ENCODE peak calls at places on chromosomes 5 and 9, in six cellular contexts. A is GM23248, T is Panc1, J is ovary, L is A549, Q is heart left ventricle. C is an unnamed sample.

GRCh38 chr9:129289883-129290282 is 111.8 kb upstream of the IER5L start:
- DNase-seq in Q (no peak), T (no peak), L (no peak), J (no peak), A (no peak), C (no peak)

GRCh38 chr5:42791151-42791550 is 20.5 kb downstream of the SELENOP start:
- DNase-seq in Q (no peak), A (no peak), L (no peak), J (no peak), T (no peak), C (no peak)

GRCh38 chr5:178236685-178237084 is 4.1 kb upstream of the PHYKPL start:
- DNase-seq in L (no peak), T (no peak), J (no peak), A (no peak), Q (peak; percentile 78), C (peak; percentile 55)

GRCh38 chr5:55044093-55044492 is 20.0 kb downstream of the GZMK start:
- DNase-seq in L (no peak), J (no peak), Q (no peak), A (no peak), T (no peak), C (no peak)

GRCh38 chr5:72937517-72938061 is 18.3 kb upstream of the FCHO2 start:
- DNase-seq in T (no peak), Q (no peak), A (no peak), J (no peak), L (no peak), C (no peak)

GRCh38 chr9:95516221-95516735 is 493 bp downstream of the PTCH1 start:
- DNase-seq in J (no peak), L (no peak), A (peak; percentile 53), Q (no peak), T (no peak), C (no peak)

GRCh38 chr5:81370912-81371311 is 23.0 kb downstream of the ACOT12 start:
- DNase-seq in J (no peak), L (no peak), Q (no peak), T (no peak), A (no peak), C (no peak)

GRCh38 chr5:61429906-61430305 is 97.8 kb downstream of the ZSWIM6 start:
- DNase-seq in J (no peak), L (no peak), Q (no peak), A (no peak), T (no peak), C (no peak)

GRCh38 chr5:166497705-166498104 is 1793.7 kb upstream of the WWC1 start:
- DNase-seq in L (no peak), A (no peak), J (no peak), Q (no peak), T (no peak), C (no peak)

GRCh38 chr5:112554089-112554977 is 135.3 kb upstream of the EPB41L4A start:
- DNase-seq in J (no peak), L (no peak), A (peak; percentile 54), Q (peak; percentile 34), T (no peak), C (no peak)

GRCh38 chr5:56522972-56523371 is 289.8 kb upstream of the ANKRD55 start:
- DNase-seq in J (peak; percentile 42), Q (peak; percentile 44), T (no peak), A (peak; percentile 55), L (no peak), C (no peak)

GRCh38 chr9:77769246-77769645 is 121.1 kb upstream of the GNA14 start:
- DNase-seq in J (no peak), Q (no peak), T (no peak), A (no peak), L (no peak), C (no peak)

GRCh38 chr5:90967851-90968250 is 409.3 kb downstream of the ADGRV1 start:
- DNase-seq in Q (no peak), A (no peak), T (no peak), J (no peak), L (no peak), C (no peak)

GRCh38 chr9:90107021-90107771 is 502.4 kb downstream of the GADD45G start:
- DNase-seq in L (peak; percentile 28), Q (peak; percentile 76), T (no peak), A (peak; percentile 21), J (peak; percentile 48), C (no peak)

GRCh38 chr5:108654042-108654441 is 93.7 kb upstream of the FER start:
- DNase-seq in Q (no peak), J (no peak), A (no peak), T (no peak), L (no peak), C (no peak)

GRCh38 chr5:108655750-108656450 is 91.8 kb upstream of the FER start:
- DNase-seq in T (no peak), A (peak; percentile 83), J (no peak), L (peak; percentile 4), Q (no peak), C (no peak)

GRCh38 chr5:108650997-108651396 is 96.7 kb upstream of the FER start:
- DNase-seq in T (no peak), Q (no peak), L (no peak), J (no peak), A (peak; percentile 80), C (no peak)

DNA sequence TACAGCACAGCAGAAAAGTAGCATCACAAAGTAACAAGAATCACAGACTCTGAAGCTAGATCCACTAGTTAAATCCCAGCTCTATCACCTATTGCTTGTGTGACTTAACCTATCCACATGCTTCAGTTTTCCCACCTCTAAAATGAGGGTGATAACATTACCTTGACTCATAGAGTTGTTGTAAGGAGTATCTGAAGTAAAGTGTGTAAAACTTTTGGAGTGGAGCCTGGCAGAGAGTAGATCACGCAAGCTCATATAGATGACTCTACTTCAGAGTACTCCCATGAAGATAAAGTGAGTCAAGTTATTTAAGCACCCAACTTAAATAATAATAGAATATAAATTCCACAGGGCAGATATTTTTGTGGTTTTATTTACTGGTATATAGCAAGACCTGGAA is 94.5 kb upstream of the FER start:
- DNase-seq in J (no peak), T (no peak), Q (no peak), A (no peak), L (no peak), C (no peak)
- H3K4me1 ChIP-seq in J (no peaks in the 10 kb centered on the region), T (no peaks in the 10 kb centered on the region), Q (no peaks in the 10 kb centered on the region), A (peaks cover 29% of the 10 kb centered on the region), L (peaks cover 8% of the 10 kb centered on the region), C (no peaks in the 10 kb centered on the region)

GRCh38 chr9:70260007-70260443 is 1.2 kb downstream of the SMC5 start:
- DNase-seq in Q (peak; percentile 35), L (peak; percentile 9), T (no peak), A (no peak), J (peak; percentile 35), C (no peak)

GRCh38 chr9:70257512-70257911 is 1.3 kb upstream of the SMC5 start:
- DNase-seq in L (no peak), J (no peak), A (no peak), Q (no peak), T (no peak), C (no peak)

GRCh38 chr9:70259512-70259802 is 679 bp downstream of the SMC5 start:
- DNase-seq in A (no peak), J (no peak), Q (no peak), T (no peak), L (no peak), C (no peak)

GRCh38 chr9:70257991-70258691 is 637 bp upstream of the SMC5 start:
- DNase-seq in T (no peak), Q (peak; percentile 31), J (peak; percentile 36), L (no peak), A (peak; percentile 68), C (no peak)

DNA sequence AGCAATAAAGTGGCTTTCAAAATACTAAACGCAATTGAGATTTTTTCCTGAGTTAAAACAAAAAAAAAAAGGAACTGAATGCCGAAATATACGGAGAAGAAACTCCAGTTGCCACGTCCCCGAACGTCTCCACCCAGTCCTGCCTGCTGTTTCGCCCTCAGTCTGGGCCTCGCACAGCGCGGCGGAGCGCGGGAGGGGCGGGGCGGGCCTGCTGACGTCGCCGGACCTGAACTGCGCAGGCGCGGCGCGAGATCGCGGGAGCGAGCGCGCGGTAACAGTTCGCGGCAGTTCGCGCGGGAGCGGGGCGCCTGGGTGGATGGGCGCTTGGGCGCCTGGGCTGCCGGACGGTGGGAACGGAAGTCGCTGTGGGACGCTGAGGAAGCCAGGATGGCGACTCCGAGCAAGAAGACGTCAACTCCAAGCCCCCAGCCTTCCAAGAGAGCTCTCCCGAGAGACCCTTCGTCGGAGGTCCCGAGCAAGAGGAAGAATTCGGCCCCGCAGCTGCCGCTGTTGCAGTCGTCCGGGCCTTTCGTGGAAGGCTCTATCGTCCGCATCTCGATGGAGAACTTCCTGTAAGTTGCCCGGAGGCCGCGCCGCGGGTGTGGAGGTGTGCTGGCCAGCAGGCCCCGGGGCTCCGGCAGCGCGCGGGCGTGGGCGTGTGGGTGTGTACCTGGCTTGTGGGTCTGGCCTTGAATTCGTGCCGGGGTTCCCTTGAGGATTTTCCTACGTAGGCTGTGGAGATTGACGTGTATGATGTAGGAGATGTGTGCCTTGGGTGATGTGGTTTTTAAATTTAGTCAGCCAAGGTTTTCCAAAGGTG is at the start of gene SMC5:
- DNase-seq in A (peak; percentile 95), Q (peak; percentile 94), J (peak; percentile 93), L (peak; percentile 93), T (no peak), C (peak; percentile 96)
- H3K4me1 ChIP-seq in A (peaks cover 68% of the 10 kb centered on the region), Q (peaks cover 53% of the 10 kb centered on the region), J (peaks cover 25% of the 10 kb centered on the region), L (peaks cover 7% of the 10 kb centered on the region), T (peaks cover 12% of the 10 kb centered on the region), C (peaks cover 15% of the 10 kb centered on the region)

DNA sequence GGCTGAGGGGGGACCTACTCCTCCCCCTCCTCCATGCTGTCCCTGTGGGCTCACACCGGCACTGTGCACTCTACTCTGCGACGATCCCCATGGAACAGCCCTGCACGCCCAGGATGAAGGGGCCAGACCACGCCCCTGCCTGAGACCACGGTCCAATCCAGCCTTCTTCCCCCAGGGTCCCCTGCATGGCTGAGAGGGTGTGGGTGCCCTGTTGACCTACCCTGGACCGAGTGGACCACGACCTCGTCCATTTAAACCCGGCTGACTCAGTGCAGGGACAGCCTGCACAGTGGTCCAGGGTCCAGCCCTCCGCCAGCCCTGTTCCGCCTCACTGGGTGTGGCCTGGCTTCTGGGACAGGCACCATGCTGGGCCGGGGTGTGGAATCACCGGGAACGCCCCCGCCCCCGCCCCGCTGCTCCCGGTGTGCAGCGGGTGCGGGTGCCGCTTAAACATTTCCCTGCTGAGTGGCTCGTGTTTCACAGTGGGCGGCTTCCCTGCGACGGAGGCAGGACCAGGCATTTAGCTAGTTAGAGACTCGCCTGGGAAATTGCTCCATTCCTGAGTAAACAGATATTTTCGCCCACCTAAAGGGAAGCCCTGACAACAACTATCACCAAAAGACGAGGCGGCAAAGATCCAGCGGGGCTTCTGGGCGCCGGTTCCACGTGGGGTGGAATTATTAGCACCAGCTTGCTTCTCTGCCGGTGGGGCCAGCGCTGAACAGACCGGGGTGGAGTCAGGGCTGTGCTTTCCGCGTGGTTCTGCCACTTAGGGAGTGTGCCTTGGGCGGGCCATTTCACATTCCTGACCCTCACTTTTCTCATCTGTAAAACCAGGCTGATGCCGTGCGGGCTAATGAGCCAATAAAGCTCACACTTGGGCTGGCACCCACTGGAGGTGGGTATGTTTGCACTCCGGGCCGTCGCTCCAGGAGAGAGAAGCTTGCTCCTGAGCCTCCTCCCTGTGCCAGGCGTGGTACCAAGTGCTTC is 22.6 kb downstream of the DBH start:
- DNase-seq in Q (peak; percentile 66), J (no peak), L (peak; percentile 18), T (no peak), A (peak; percentile 58), C (no peak)
- H3K4me1 ChIP-seq in Q (peaks cover 12% of the 10 kb centered on the region), J (peaks cover 11% of the 10 kb centered on the region), L (peaks cover 15% of the 10 kb centered on the region), T (no peaks in the 10 kb centered on the region), A (peaks cover 6% of the 10 kb centered on the region), C (no peaks in the 10 kb centered on the region)

GRCh38 chr9:125884196-125884595 is 137.0 kb downstream of the PBX3 start:
- DNase-seq in A (no peak), J (no peak), L (no peak), Q (no peak), T (no peak), C (no peak)
- H3K4me1 ChIP-seq in A (peaks cover 30% of the 10 kb centered on the region), J (peaks cover 5% of the 10 kb centered on the region), L (peaks cover 5% of the 10 kb centered on the region), Q (peaks cover 26% of the 10 kb centered on the region), T (peaks cover 42% of the 10 kb centered on the region), C (peaks cover 2% of the 10 kb centered on the region)

C was measured in aorta.